ENCODE peak calls at places on chromosomes 3 and 15, in four cellular contexts. I is HepG2, L is GM12878, M is K562. Q is an unnamed sample.

GRCh38 chr15:54564142-54564541 is 585.9 kb downstream of the UNC13C start:
- DNase-seq in M (no peak), I (no peak), L (no peak), Q (no peak)

GRCh38 chr3:155664922-155665695 is 79.8 kb downstream of the PLCH1 start:
- DNase-seq in M (no peak), I (peak), L (no peak), Q (no peak)

GRCh38 chr3:149426325-149426724 is 48.2 kb upstream of the TM4SF4 start:
- DNase-seq in M (no peak), I (no peak), L (no peak), Q (no peak)

GRCh38 chr3:106457278-106458210 is 588.7 kb upstream of the CBLB start:
- DNase-seq in L (peak), M (no peak), I (no peak), Q (peak)

GRCh38 chr3:12194669-12195161 is 36.0 kb upstream of the TIMP4 start:
- DNase-seq in I (peak), L (no peak), M (peak), Q (no peak)

GRCh38 chr15:52717924-52718323 is 38.7 kb upstream of the ATOSA start:
- DNase-seq in M (no peak), I (no peak), L (no peak), Q (no peak)

GRCh38 chr3:101988591-101988990 is 139.3 kb downstream of the NFKBIZ start:
- DNase-seq in I (no peak), M (no peak), L (no peak), Q (no peak)

GRCh38 chr15:63365004-63365555 is 16.6 kb downstream of the CA12 start:
- DNase-seq in L (no peak), I (no peak), M (no peak), Q (no peak)

GRCh38 chr3:196963309-196963953 is 5.2 kb downstream of the PIGZ start:
- DNase-seq in I (no peak), L (no peak), M (no peak), Q (no peak)

GRCh38 chr3:150292891-150293290 is 115.2 kb upstream of the TSC22D2 start:
- DNase-seq in I (no peak), M (no peak), L (no peak), Q (no peak)

GRCh38 chr3:195052939-195053338 is 218.0 kb downstream of the XXYLT1 start:
- DNase-seq in I (no peak), L (no peak), M (no peak), Q (no peak)

GRCh38 chr15:62369454-62369853 is 204.4 kb upstream of the C2CD4B start:
- DNase-seq in I (no peak), M (no peak), L (no peak), Q (no peak)

GRCh38 chr15:52392008-52392687 is 96.5 kb upstream of the MYO5C start:
- DNase-seq in I (no peak), M (no peak), L (no peak), Q (no peak)

GRCh38 chr3:132315851-132316250 is 1.4 kb upstream of the ACP3 start:
- DNase-seq in M (no peak), L (no peak), I (no peak), Q (no peak)

GRCh38 chr3:151708868-151709267 is 24.9 kb upstream of the AADACL2 start:
- DNase-seq in L (no peak), M (no peak), I (no peak), Q (no peak)

GRCh38 chr15:99514306-99514705 is 51.5 kb upstream of the MEF2A start:
- DNase-seq in M (no peak), I (no peak), L (no peak), Q (no peak)

GRCh38 chr15:41577863-41578735 is 19.1 kb downstream of the TYRO3 start:
- DNase-seq in L (no peak), I (no peak), M (no peak), Q (no peak)

GRCh38 chr15:39056357-39056756 is 491.7 kb upstream of the RASGRP1 start:
- DNase-seq in M (no peak), I (no peak), L (no peak), Q (no peak)

GRCh38 chr3:102224171-102224570 is 210.6 kb upstream of the ZPLD1 start:
- DNase-seq in L (no peak), I (peak), M (no peak), Q (peak)

GRCh38 chr15:30992073-30992363 is 590 bp upstream of the MTMR10 start:
- DNase-seq in M (no peak), I (peak), L (no peak), Q (no peak)

GRCh38 chr3:101216710-101217457 is 103.5 kb downstream of the IMPG2 start:
- DNase-seq in L (no peak), M (no peak), I (no peak), Q (no peak)

GRCh38 chr3:72306800-72307341 is 521.9 kb upstream of the PROK2 start:
- DNase-seq in M (no peak), I (no peak), L (no peak), Q (peak)

GRCh38 chr3:45807133-45807532 is 10.8 kb upstream of the SLC6A20 start:
- DNase-seq in L (no peak), M (no peak), I (no peak), Q (no peak)

GRCh38 chr3:189652042-189652441 is 20.9 kb downstream of the TP63 start:
- DNase-seq in L (no peak), M (no peak), I (peak), Q (peak)

GRCh38 chr3:39000008-39000450 is 51.7 kb downstream of the SCN11A start:
- DNase-seq in M (peak), L (peak), I (peak), Q (peak)

GRCh38 chr3:46693038-46693896 is at the start of gene ALS2CL:
- DNase-seq in M (peak), L (no peak), I (no peak), Q (peak)

GRCh38 chr15:89018235-89018634 is 70.0 kb upstream of the ABHD2 start:
- DNase-seq in L (no peak), M (no peak), I (no peak), Q (no peak)

GRCh38 chr15:59873873-59874272 is 130.2 kb upstream of the FOXB1 start:
- DNase-seq in M (no peak), I (no peak), L (no peak), Q (no peak)

GRCh38 chr3:15959434-15959811 is 161.6 kb upstream of the ANKRD28 start:
- DNase-seq in I (no peak), M (no peak), L (no peak), Q (no peak)

GRCh38 chr3:12967751-12968209 is 105.4 kb downstream of the IQSEC1 start:
- DNase-seq in M (peak), L (no peak), I (peak), Q (peak)

GRCh38 chr15:98530570-98530969 is 117.8 kb upstream of the IGF1R start:
- DNase-seq in L (no peak), I (no peak), M (no peak), Q (no peak)

GRCh38 chr15:60626051-60626450 is 147.1 kb upstream of the ICE2 start:
- DNase-seq in L (no peak), M (no peak), I (no peak), Q (no peak)

GRCh38 chr15:43299884-43300283 is 30.5 kb downstream of the LCMT2 start:
- DNase-seq in M (no peak), L (no peak), I (no peak), Q (no peak)

GRCh38 chr3:62142696-62143095 is 230.7 kb downstream of the FEZF2 start:
- DNase-seq in M (no peak), I (no peak), L (no peak), Q (no peak)

GRCh38 chr3:194081826-194082225 is 54.1 kb upstream of the HES1 start:
- DNase-seq in I (no peak), M (no peak), L (no peak), Q (no peak)

GRCh38 chr3:37443363-37444035 is 269.1 kb upstream of the LRRFIP2 start:
- DNase-seq in M (no peak), L (no peak), I (no peak), Q (no peak)

GRCh38 chr15:73628976-73629854 is 4.0 kb downstream of the NPTN start:
- DNase-seq in I (peak), L (no peak), M (no peak), Q (no peak)

GRCh38 chr3:28268989-28269388 is 27.6 kb downstream of the CMC1 start:
- DNase-seq in M (no peak), L (no peak), I (no peak), Q (no peak)

GRCh38 chr3:28273837-28274236 is 32.4 kb downstream of the CMC1 start:
- DNase-seq in L (no peak), M (no peak), I (no peak), Q (no peak)

GRCh38 chr3:28267984-28268849 is 26.8 kb downstream of the CMC1 start:
- DNase-seq in L (no peak), I (no peak), M (no peak), Q (no peak)
- TF ChIP-seq CTCF in L (no peak), I (peak), M (no peak), Q (no peak)

DNA sequence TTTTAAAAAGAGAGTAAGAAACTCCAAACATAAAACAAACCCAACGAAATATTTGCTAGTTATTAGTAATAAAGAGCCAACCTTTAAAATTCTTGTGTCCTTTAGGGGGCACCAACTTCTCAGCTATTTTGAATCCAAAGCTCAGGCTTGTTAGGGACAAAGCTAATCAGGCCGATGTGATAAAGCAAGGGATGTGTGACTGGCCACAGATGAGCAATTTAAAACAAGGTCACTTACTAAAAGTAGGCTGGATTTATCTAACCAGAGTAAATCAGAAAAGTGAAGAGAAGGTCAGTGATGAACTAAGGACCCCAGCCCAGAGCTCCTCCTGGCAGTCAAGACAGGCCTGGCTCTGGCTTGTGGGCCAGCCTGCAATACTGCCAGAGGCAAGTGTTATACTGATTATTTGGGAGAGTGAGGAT is 108.5 kb downstream of the CYP19A1 start:
- DNase-seq in L (no peak), I (peak), M (no peak), Q (peak)
- TF ChIP-seq MYC in L (no peak), I (no peak), M (no peak), Q (no peak)

GRCh38 chr15:76993114-76993715 is 1.7 kb upstream of the PSTPIP1 start:
- DNase-seq in L (no peak), M (no peak), I (no peak), Q (no peak)

GRCh38 chr15:76994971-76995945 is at the start of gene PSTPIP1:
- DNase-seq in L (no peak), I (no peak), M (no peak), Q (no peak)

GRCh38 chr15:76991741-76992645 is 2.9 kb upstream of the PSTPIP1 start:
- DNase-seq in I (no peak), M (no peak), L (no peak), Q (no peak)

GRCh38 chr15:76994496-76994895 is 430 bp upstream of the PSTPIP1 start:
- DNase-seq in M (no peak), I (no peak), L (no peak), Q (no peak)

GRCh38 chr15:76994001-76994400 is 925 bp upstream of the PSTPIP1 start:
- DNase-seq in L (no peak), M (no peak), I (no peak), Q (no peak)
- H3K9ac ChIP-seq in L (no peak), M (no peak), I (no peak), Q (no peak)

GRCh38 chr3:134153761-134154160 is 96.9 kb downstream of the RYK start:
- DNase-seq in L (no peak), I (no peak), M (no peak), Q (no peak)

GRCh38 chr3:134150476-134150875 is 100.2 kb downstream of the RYK start:
- DNase-seq in M (no peak), I (no peak), L (no peak), Q (no peak)

DNA sequence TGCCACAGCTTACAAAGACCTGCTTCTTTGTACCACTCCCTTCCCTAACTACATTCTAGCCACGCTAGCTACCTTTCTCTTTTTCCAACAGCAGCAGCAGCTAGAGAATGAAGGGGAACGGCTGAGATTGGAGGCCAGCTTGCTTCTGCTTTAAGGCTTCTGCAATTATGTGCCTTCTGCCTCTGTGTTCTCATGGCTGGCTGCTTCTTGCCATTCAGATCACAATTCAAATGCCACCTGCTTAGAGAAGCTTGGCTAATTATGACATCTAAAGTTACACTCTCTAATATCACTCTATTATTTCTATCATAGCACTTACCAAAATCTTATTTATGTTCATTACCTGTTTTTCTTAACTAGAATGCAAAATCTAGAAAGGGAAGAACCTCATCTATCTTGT is 95.2 kb downstream of the RYK start:
- DNase-seq in L (no peak), M (no peak), I (no peak), Q (no peak)
- TF ChIP-seq CTCF in L (no peak), M (no peak), I (no peak), Q (no peak)

GRCh38 chr3:34258271-34259015 is 460.0 kb downstream of the PDCD6IP start:
- DNase-seq in I (no peak), M (no peak), L (no peak), Q (no peak)

GRCh38 chr3:34263014-34263714 is 464.7 kb downstream of the PDCD6IP start:
- DNase-seq in I (no peak), L (no peak), M (no peak), Q (peak)

GRCh38 chr3:34264650-34265049 is 466.2 kb downstream of the PDCD6IP start:
- DNase-seq in I (no peak), L (no peak), M (no peak), Q (no peak)

GRCh38 chr3:34260266-34260990 is 462.0 kb downstream of the PDCD6IP start:
- DNase-seq in L (no peak), M (peak), I (peak), Q (peak)

DNA sequence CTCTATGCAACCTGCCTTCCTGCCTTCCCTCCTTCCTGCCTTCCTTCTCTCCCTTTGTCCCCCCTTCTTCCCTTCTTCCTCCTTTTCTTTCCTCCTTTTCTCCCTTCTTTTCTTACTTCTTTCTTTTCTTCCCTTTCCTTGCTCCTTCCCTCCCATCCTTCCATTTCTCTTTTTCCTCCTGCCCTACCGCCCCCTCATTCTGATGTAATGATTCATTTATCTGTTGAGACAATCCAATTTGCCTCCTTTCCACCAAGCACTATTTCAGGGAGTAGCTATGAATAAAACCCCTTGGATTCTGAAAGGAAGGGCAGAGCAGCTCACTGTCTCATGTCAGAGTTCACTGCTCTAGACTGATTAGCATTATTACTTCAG is 462.5 kb downstream of the PDCD6IP start:
- DNase-seq in L (no peak), I (no peak), M (no peak), Q (no peak)
- TF ChIP-seq MYC in L (no peak), I (no peak), M (no peak), Q (no peak)

GRCh38 chr15:67079361-67079760 is 14.0 kb downstream of the SMAD3 start:
- DNase-seq in I (no peak), M (no peak), L (no peak), Q (no peak)
- H3K9ac ChIP-seq in I (no peak), M (no peak), L (no peak), Q (no peak)

GRCh38 chr3:158200973-158201372 is 91.1 kb downstream of the RSRC1 start:
- DNase-seq in L (no peak), M (no peak), I (no peak), Q (no peak)

GRCh38 chr3:158205324-158205723 is 95.4 kb downstream of the RSRC1 start:
- DNase-seq in I (no peak), M (no peak), L (no peak), Q (no peak)

DNA sequence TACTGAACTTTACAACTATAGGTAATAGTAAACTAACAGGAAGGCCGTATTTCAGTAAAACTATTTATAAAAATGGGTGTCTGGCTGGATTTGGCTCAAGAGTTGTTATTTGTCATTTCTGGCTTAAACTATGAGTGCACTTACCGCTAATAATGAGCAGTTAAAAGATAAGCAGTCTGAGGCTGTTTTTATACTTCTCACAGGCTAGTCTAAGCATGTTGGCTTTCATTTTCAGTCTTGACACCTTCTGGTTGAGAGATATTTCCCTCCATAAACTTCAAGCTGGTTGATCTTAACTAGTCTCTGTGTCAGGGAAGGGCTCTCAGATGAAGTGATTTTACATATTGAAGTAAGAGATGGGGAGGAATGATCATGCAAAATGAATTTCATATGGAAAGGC is 96.1 kb downstream of the RSRC1 start:
- DNase-seq in I (no peak), M (no peak), L (peak), Q (no peak)
- TF ChIP-seq CTCF in I (no peak), M (no peak), L (no peak), Q (no peak)

Q was measured in endothelial cell of umbilical vein.